ENCODE peak calls at places on chromosomes 7 and 10, in nine cellular contexts. R is upper lobe of left lung, V is ovary, X is A549, P is H1, W is transverse colon, K is sigmoid colon, C is HepG2, I is tibial nerve. L is an unnamed sample.

GRCh38 chr7:69982197-69982596 is 383.9 kb downstream of the AUTS2 start:
- DNase-seq in X (no peak), I (no peak), P (no peak), V (no peak), R (no peak), W (no peak), K (no peak), C (no peak), L (no peak)

GRCh38 chr10:29692121-29692539 is 57.4 kb upstream of the SVIL start:
- DNase-seq in I (no peak), C (no peak), W (no peak), K (no peak), X (no peak), V (no peak), R (no peak), P (no peak), L (no peak)

GRCh38 chr10:5622186-5622585 is 44.2 kb downstream of the ASB13 start:
- DNase-seq in X (no peak), C (no peak), P (no peak), I (no peak), K (no peak), R (no peak), V (no peak), W (no peak), L (no peak)

GRCh38 chr7:41451826-41452225 is 251.1 kb downstream of the INHBA start:
- DNase-seq in W (no peak), I (no peak), C (no peak), R (no peak), X (no peak), P (no peak), V (no peak), K (no peak), L (no peak)

GRCh38 chr7:130888017-130888371 is 154.0 kb upstream of the KLF14 start:
- DNase-seq in X (no peak), C (no peak), W (no peak), K (no peak), V (no peak), I (no peak), P (no peak), R (no peak), L (no peak)

GRCh38 chr7:101362334-101363195 is at the start of gene COL26A1:
- DNase-seq in R (peak; percentile 87), K (no peak), I (no peak), X (peak; percentile 69), P (peak; percentile 75), W (peak; percentile 12), V (peak; percentile 34), C (no peak), L (no peak)

GRCh38 chr10:695396-695795 is 5.9 kb upstream of the DIP2C start:
- DNase-seq in C (no peak), P (no peak), W (no peak), X (no peak), K (no peak), I (no peak), R (peak; percentile 71), V (no peak), L (no peak)

GRCh38 chr7:7183833-7184463 is 1.6 kb downstream of the C1GALT1 start:
- DNase-seq in I (no peak), K (no peak), V (no peak), X (no peak), R (no peak), C (no peak), P (no peak), W (no peak), L (no peak)

GRCh38 chr7:27191081-27191715 is 6.2 kb upstream of the HOXA11 start:
- DNase-seq in R (no peak), W (peak; percentile 19), X (no peak), V (no peak), C (no peak), P (no peak), I (no peak), K (no peak), L (peak; percentile 63)

GRCh38 chr10:124560377-124560776 is 98.8 kb downstream of the LHPP start:
- DNase-seq in P (no peak), V (peak; percentile 84), W (peak; percentile 28), I (peak; percentile 60), X (no peak), C (no peak), R (peak; percentile 52), K (peak; percentile 91), L (no peak)

GRCh38 chr7:30848121-30848855 is 63.4 kb upstream of the AQP1 start:
- DNase-seq in K (no peak), R (no peak), I (no peak), V (no peak), P (no peak), C (no peak), X (no peak), W (no peak), L (no peak)

GRCh38 chr10:124740374-124741280 is 3.6 kb downstream of the FAM53B start:
- DNase-seq in R (peak; percentile 45), C (peak; percentile 74), K (peak; percentile 92), P (no peak), W (peak; percentile 65), I (peak; percentile 62), X (no peak), V (peak; percentile 71), L (no peak)

GRCh38 chr7:80415114-80415513 is 96.8 kb downstream of the GNAT3 start:
- DNase-seq in V (no peak), P (no peak), W (no peak), R (no peak), C (no peak), X (no peak), K (no peak), I (no peak), L (no peak)
- TF ChIP-seq EP300 in V (no peak), P (no peak), W (no peak), R (no peak), C (no peak), X (no peak), K (no peak), I (no peak), L (no peak)

DNA sequence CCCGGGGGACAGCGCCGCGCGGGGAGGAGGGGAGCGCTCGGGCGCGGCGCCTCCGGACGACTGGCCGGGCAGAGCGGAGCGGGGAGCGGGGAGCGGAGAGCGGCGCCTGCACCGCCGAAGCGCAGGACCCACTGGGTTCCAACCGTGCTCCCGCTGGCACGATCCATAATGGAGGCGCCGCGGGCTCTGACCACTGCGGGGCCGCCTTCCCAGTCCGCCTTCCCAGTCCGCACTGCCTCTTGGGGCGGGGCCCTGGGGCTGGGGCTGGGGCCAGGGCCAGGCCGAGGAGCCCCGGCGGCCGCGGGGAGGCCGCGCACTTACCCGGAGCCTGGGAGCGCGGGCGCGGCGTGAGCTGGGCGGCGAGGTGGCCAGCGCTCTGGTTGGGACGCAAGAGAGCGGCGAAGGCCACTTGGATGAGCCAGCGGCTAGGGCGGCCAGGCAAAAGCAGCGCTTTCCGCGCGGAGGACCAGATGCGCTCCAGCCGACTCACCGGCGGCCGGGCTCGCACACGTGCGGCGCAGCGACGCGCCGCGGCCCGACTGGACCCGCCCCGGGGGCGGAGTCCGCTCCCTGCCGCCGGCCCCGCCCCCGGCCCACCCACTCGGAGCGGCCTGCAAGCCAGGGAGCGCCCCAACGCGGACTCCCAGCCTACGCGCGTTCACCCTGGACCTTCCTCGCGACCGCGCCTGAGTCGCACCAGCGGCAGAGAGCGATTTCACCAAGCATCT is at the start of gene PUS7:
- DNase-seq in R (peak; percentile 98), W (peak; percentile 91), C (peak; percentile 76), X (peak; percentile 86), V (peak; percentile 85), I (peak; percentile 74), K (peak; percentile 94), P (peak; percentile 85), L (peak; percentile 91)
- TF ChIP-seq POLR2A in R (no peak), W (peak; percentile 44), C (peak; percentile 97), X (peak; percentile 98), V (peak; percentile 46), I (peak; percentile 79), K (no peak), P (peak; percentile 96), L (peak; percentile 57)

DNA sequence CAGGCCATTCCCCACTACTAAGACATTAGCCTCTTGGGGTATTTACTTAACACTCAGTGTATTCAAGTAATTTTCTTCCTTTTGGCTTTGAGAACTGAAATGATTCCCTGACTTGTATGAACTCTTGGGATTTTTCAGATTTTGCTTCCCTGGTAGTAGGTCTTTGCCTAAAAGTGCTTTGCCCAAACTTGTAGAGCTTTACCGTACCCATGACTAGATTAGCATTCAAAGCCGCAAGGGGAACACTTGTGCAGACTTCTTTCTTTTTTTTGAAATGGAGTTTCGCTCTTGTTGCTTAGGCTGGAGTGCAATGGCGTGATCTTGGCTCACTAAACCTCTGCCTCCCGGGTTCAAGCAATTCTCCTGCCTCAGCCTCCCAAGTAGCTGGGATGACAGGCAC is 6.1 kb upstream of the STAM start:
- DNase-seq in I (no peak), K (no peak), R (no peak), V (no peak), W (no peak), C (no peak), P (no peak), X (no peak), L (no peak)
- H3K4me3 ChIP-seq in I (no peak overlapping the region), K (no peak overlapping the region), R (no peak overlapping the region), V (no peak overlapping the region), W (no peak overlapping the region), C (no peak overlapping the region), P (no peak overlapping the region), X (no peak overlapping the region), L (no peak overlapping the region)

GRCh38 chr7:132575987-132576722 is at the start of gene PLXNA4:
- DNase-seq in C (no peak), P (peak; percentile 67), I (no peak), W (no peak), R (peak; percentile 82), V (peak; percentile 23), K (peak; percentile 65), X (no peak), L (no peak)

GRCh38 chr7:132571970-132572369 is 4.3 kb downstream of the PLXNA4 start:
- DNase-seq in R (no peak), P (no peak), I (no peak), V (no peak), X (no peak), C (no peak), W (no peak), K (no peak), L (no peak)

GRCh38 chr7:132575336-132575986 is 809 bp downstream of the PLXNA4 start:
- DNase-seq in K (peak; percentile 80), W (peak; percentile 25), C (no peak), R (peak; percentile 46), X (peak; percentile 36), I (peak; percentile 45), P (peak; percentile 68), V (peak; percentile 48), L (no peak)

GRCh38 chr7:132573237-132573636 is 3.0 kb downstream of the PLXNA4 start:
- DNase-seq in R (no peak), V (no peak), I (no peak), P (no peak), X (no peak), W (no peak), K (no peak), C (no peak), L (no peak)

GRCh38 chr7:132574281-132574680 is 2.0 kb downstream of the PLXNA4 start:
- DNase-seq in W (no peak), K (no peak), X (no peak), P (no peak), C (no peak), V (no peak), R (no peak), I (no peak), L (no peak)
- TF ChIP-seq EP300 in W (no peak), K (no peak), X (no peak), P (no peak), C (no peak), V (no peak), R (no peak), I (no peak), L (no peak)

GRCh38 chr7:5429857-5430611 is 6.4 kb upstream of the TNRC18 start:
- DNase-seq in X (no peak), P (no peak), C (no peak), W (peak; percentile 69), V (peak; percentile 58), I (no peak), K (peak; percentile 84), R (peak; percentile 66), L (no peak)
- TF ChIP-seq POLR2A in X (no peak), P (no peak), C (no peak), W (peak; percentile 79), V (no peak), I (no peak), K (no peak), R (no peak), L (no peak)